ENCODE peak calls at places on chromosomes 2 and 18, in seven cellular contexts. D is spleen, V is tibial nerve, H is GM12878, I is IMR-90, N is uterus, F is esophagus squamous epithelium. R is an unnamed sample. For H3K4me1, the result is how much of the 10 kb centered on the place peaks cover.

GRCh38 chr2:64831977-64832328 is 157.2 kb upstream of the SLC1A4 start:
- DNase-seq in D (no peak), V (no peak), H (no peak), I (no peak), N (no peak), F (no peak), R (no peak)

GRCh38 chr2:219352448-219353023 is 20.0 kb upstream of the RESP18 start:
- DNase-seq in D (no peak), V (peak), H (no peak), I (peak), N (no peak), F (no peak), R (no peak)

GRCh38 chr2:27627963-27628766 is 647 bp downstream of the CCDC121 start:
- DNase-seq in D (no peak), V (no peak), H (no peak), I (peak), N (no peak), F (no peak), R (no peak)

GRCh38 chr18:77478619-77479018 is 229.0 kb downstream of the GALR1 start:
- DNase-seq in D (no peak), V (peak), H (no peak), I (no peak), N (peak), F (no peak), R (no peak)

GRCh38 chr2:231676243-231676642 is 32.1 kb upstream of the PTMA start:
- DNase-seq in D (no peak), V (no peak), H (no peak), I (no peak), N (no peak), F (no peak), R (no peak)

GRCh38 chr2:1395009-1395408 is 18.3 kb upstream of the TPO start:
- DNase-seq in D (no peak), V (no peak), H (no peak), I (no peak), N (no peak), F (no peak), R (no peak)

GRCh38 chr18:21439453-21439852 is 161.1 kb downstream of the ESCO1 start:
- DNase-seq in D (no peak), V (no peak), H (no peak), I (peak), N (no peak), F (no peak), R (no peak)

GRCh38 chr18:59056706-59057492 is 82.8 kb upstream of the SEC11C start:
- DNase-seq in D (peak), V (peak), H (no peak), I (peak), N (peak), F (no peak), R (peak)

GRCh38 chr2:98608118-98608961 is at the start of the genes COA5 and UNC50:
- DNase-seq in D (peak), V (peak), H (peak), I (peak), N (peak), F (peak), R (peak)
- TF ChIP-seq POLR2A in D (no peak), V (peak), H (peak), I (peak), N (peak), F (peak), R (peak)

DNA sequence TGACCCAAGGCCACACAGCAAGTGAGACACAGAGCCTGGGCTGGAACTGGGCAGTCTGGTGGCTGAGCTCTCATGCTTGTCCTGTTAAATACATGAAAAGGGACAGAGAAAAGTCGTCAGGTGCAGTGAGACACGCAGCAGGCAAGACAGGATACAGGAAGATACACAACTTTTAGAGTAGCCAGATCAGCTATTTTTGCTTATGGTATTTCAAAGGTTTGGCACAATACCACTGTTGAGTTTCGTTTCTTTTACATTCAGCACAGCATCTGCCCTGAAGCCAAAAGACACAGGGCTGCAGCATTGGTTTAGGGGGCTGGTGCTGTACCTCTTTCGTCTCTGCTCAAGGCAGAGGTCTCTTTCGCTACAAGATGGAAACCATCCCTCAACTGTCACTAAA is 14.0 kb downstream of the FHL2 start:
- DNase-seq in D (no peak), V (no peak), H (no peak), I (no peak), N (no peak), F (no peak), R (no peak)
- H3K4me1 ChIP-seq in D (under half), V (under half), H (under half), I (under half), N (under half), F (half or more), R (under half)

DNA sequence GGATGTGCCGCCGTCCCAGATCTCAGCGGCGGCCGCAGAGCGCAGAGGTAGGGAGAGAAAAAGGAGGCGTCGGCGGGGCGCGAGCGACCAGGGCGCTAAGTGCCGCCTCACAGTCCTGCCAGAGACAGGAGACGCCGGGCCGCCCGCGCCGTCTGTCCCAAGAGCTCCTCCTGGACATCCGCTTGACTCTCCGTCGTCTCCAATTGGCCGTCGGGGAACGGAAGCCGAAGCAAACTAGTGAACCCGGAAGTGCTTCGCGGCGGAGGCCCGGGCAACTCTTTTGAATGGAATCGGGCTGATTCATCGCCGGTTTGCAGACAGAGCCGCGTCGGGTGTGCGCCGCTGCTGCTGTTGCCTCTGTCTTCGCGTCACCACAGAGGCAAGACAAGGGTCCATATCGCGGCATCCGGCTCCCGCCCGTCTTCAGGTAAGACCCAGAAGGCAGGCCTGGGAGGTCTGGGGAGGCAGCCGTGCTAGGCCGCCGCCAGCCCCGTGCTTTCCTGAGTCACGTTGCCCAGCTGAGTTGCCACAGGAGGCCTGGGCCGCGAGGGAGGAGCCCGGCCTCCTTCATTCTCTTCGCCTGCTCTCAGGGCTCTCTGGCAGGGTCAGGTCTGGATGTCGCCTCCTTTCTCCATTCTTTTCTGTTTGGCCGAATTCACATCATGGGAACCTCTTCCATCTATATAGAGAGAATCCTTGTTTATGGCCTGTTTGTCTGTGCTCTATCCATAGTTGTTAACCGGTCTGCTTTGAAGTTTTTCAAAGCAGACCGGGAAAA is at the start of gene PSMD14:
- DNase-seq in D (peak), V (peak), H (peak), I (peak), N (peak), F (peak), R (peak)
- TF ChIP-seq POLR2A in D (peak), V (peak), H (peak), I (peak), N (peak), F (peak), R (peak)

GRCh38 chr2:203681978-203682377 is 24.5 kb upstream of the CD28 start:
- DNase-seq in D (no peak), V (no peak), H (no peak), I (no peak), N (no peak), F (no peak), R (no peak)
- H3K4me1 ChIP-seq in D (under half), V (under half), H (under half), I (under half), N (under half), F (half or more), R (under half)

GRCh38 chr18:9474983-9475642 is at the start of gene RALBP1:
- DNase-seq in D (peak), V (peak), H (peak), I (peak), N (peak), F (peak), R (peak)
- TF ChIP-seq POLR2A in D (no peak), V (peak), H (peak), I (no peak), N (peak), F (peak), R (peak)

DNA sequence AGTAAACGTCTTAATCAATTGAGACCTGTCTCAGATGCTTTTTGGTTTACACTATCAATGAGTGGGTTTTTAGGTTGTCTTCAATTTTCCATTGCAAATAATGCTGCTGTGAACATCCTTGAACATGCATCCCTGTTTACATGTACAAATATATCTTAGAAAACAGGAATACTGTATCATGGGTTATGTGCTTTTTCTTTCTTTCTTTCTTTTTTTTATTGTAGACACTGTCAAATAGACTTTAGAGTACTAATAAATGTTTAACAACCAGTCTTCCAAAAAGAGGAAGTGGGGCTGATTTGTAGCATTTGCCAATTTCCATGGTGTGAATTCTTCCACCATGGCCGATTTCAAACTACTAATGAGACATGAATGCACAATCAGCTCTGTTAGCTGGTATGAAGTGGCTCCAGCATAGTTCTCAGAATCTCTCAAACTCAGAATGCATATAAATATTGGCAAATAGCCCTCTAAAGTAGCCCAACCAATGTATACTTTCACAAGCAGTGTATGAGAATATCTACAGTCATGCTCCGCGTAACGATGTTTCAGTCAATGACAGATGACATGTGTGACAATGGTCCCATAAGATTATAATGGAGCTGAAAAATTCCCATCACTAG is 50.3 kb upstream of the B3GNT2 start:
- DNase-seq in D (no peak), V (no peak), H (peak), I (no peak), N (no peak), F (no peak), R (no peak)
- H3K4me1 ChIP-seq in D (under half), V (under half), H (half or more), I (under half), N (under half), F (under half), R (under half)

GRCh38 chr2:74834806-74835755 is 1.2 kb downstream of the HK2 start:
- DNase-seq in D (peak), V (no peak), H (no peak), I (peak), N (no peak), F (no peak), R (peak)
- TF ChIP-seq POLR2A in D (peak), V (no peak), H (peak), I (peak), N (no peak), F (no peak), R (no peak)

DNA sequence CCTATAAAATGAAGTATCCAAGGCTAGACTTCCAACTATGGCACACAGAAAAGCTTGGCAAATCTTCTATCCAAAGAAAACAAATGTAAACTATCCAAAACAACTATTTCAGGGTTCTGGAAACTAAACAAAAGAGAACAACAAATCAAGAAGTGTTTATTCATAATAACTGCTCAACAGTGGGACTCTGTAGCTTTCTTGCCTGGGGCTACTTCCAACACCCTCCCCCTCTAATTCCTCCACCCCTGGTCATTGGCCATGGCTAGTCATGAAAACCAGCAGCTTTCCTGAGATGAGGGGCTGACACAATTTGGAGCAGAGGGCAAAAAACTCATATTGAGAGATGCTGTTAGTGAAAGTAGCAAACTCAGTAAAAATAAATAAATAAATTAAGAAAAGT is 106.9 kb downstream of the EXOC6B start:
- DNase-seq in D (no peak), V (no peak), H (no peak), I (no peak), N (no peak), F (no peak), R (no peak)
- H3K4me1 ChIP-seq in D (under half), V (under half), H (under half), I (under half), N (under half), F (under half), R (under half)

DNA sequence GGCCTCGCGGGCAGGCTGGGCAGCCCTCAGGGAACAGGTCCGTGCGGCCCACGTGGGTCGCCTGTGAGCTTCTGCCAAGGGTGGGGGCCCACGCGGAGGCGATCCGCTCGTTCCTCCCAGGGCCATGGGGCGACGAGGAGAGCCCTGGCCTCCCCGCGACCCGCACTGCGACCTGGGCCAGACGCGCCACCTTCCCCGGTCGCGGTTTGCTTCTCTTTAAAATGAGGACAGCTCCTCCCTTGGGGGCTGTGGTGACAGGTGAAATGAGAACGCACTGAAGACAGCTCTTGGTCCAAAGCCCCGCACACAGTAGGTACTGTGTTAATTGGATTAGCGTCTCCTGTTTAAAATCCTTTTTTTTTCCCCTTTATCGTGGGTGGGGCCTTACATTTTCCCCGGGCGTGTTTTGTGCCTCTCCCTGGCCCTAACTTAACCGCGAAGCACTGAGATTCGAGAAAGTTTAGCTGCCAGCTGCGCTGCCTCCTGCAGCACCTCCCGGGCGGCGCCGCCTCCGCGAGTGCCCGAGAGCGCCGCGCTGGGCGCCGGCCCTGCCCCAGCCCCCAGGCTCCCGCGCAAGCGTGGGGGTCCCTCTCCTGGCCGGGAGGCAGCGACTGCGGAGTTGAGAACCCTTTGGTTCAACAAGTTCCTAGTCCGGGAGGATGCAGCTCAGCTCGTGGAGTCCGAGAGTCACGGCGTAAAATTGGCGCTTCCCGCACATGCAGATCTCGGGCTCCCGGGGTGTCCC is 1.1 kb downstream of the HPCAL1 start:
- DNase-seq in D (peak), V (no peak), H (no peak), I (peak), N (peak), F (no peak), R (peak)
- TF ChIP-seq POLR2A in D (no peak), V (no peak), H (no peak), I (no peak), N (no peak), F (no peak), R (peak)

GRCh38 chr2:203683932-203684556 is 22.4 kb upstream of the CD28 start:
- DNase-seq in D (no peak), V (no peak), H (peak), I (peak), N (no peak), F (no peak), R (no peak)
- H3K4me1 ChIP-seq in D (half or more), V (under half), H (under half), I (under half), N (under half), F (half or more), R (under half)

R was measured in right lobe of liver.